ENCODE peak calls at places on chromosomes 7 and 10, in seven cellular contexts. Q is AG04449; G is stimulated activated CD4-positive, alpha-beta T cell treated with anti-CD3 and anti-CD28 coated beads, Interleukin-12 subunit alpha, Interleukin-12 subunit beta, amount 100 ng/mL, for 4 hours; D is IMR-90; N is Daoy; P is Peyer's patch; O is iPS DF 6.9. R is an unnamed sample.
A peak's percentile ranks its signal among the peaks of the same experiment; 100 is the strongest.

GRCh38 chr10:132588301-132589013 is 50.9 kb downstream of the INPP5A start:
- DNase-seq in Q (no peak), G (no peak), D (no peak), N (no peak), P (peak; percentile 68), O (no peak), R (no peak)

GRCh38 chr7:51019891-51020855 is 237.5 kb upstream of the GRB10 start:
- DNase-seq in Q (no peak), G (no peak), D (peak; percentile 41), N (no peak), P (no peak), O (no peak), R (no peak)

GRCh38 chr10:51867956-51868355 is 168.6 kb upstream of the CSTF2T start:
- DNase-seq in Q (peak; percentile 61), G (no peak), D (peak; percentile 99), N (peak; percentile 74), P (no peak), O (no peak), R (peak; percentile 67)

GRCh38 chr7:4700577-4701235 is 18.6 kb downstream of the FOXK1 start:
- DNase-seq in Q (peak; percentile 40), G (no peak), D (peak; percentile 100), N (no peak), P (no peak), O (no peak), R (no peak)

GRCh38 chr7:24701232-24701898 is 55.9 kb downstream of the GSDME start:
- DNase-seq in Q (peak; percentile 86), G (no peak), D (peak; percentile 96), N (peak; percentile 93), P (no peak), O (no peak), R (peak; percentile 67)

GRCh38 chr7:4683043-4683883 is 1.2 kb downstream of the FOXK1 start:
- DNase-seq in Q (no peak), G (peak; percentile 4), D (no peak), N (no peak), P (peak; percentile 54), O (no peak), R (no peak)

GRCh38 chr7:100191775-100192174 is 14.1 kb downstream of the STAG3 start:
- DNase-seq in Q (peak; percentile 52), G (no peak), D (peak; percentile 78), N (no peak), P (no peak), O (no peak), R (peak; percentile 63)

GRCh38 chr10:77905086-77905735 is 21.3 kb downstream of the DLG5 start:
- DNase-seq in Q (no peak), G (no peak), D (no peak), N (no peak), P (no peak), O (no peak), R (no peak)

GRCh38 chr7:98202367-98203195 is 8.7 kb upstream of the BHLHA15 start:
- DNase-seq in Q (no peak), G (peak; percentile 42), D (no peak), N (no peak), P (peak; percentile 89), O (no peak), R (no peak)

GRCh38 chr7:116630932-116631449 is 41.0 kb upstream of the MET start:
- DNase-seq in Q (peak; percentile 28), G (no peak), D (peak; percentile 82), N (peak; percentile 98), P (peak; percentile 93), O (no peak), R (peak; percentile 56)

GRCh38 chr7:105000190-105000589 is 13.8 kb upstream of the KMT2E start:
- DNase-seq in Q (no peak), G (no peak), D (no peak), N (no peak), P (no peak), O (no peak), R (no peak)

GRCh38 chr7:24025094-24025493 is 258.9 kb upstream of the NPY start:
- DNase-seq in Q (peak; percentile 0), G (no peak), D (peak; percentile 8), N (peak; percentile 73), P (no peak), O (no peak), R (no peak)